ENCODE peak calls at places on chromosomes 11 and 22, in ten cellular contexts. One of them, this sample, is unnamed.
A peak's percentile ranks its signal among the peaks of the same experiment; 100 is the strongest.

GRCh38 chr22:20015971-20016733 is 471 bp downstream of the ARVCF start:
- DNase-seq in sigmoid colon: peak; percentile 72
- DNase-seq in MV-4-11: no peak
- DNase-seq in NCI-H1105 treated with DMSO at 0.1 percent for 48 hours: peak; percentile 16
- DNase-seq in heart right ventricle: peak; percentile 39
- DNase-seq in neural progenitor cell: peak; percentile 68
- DNase-seq in HS-5: no peak
- DNase-seq in pancreas: peak; percentile 76
- DNase-seq in neural crest cell: peak; percentile 31
- DNase-seq in A172: no peak
- DNase-seq in this sample: no peak

GRCh38 chr11:11946180-11946579 is 62.2 kb downstream of the DKK3 start:
- DNase-seq in sigmoid colon: no peak
- DNase-seq in MV-4-11: no peak
- DNase-seq in NCI-H1105 treated with DMSO at 0.1 percent for 48 hours: no peak
- DNase-seq in heart right ventricle: no peak
- DNase-seq in neural progenitor cell: no peak
- DNase-seq in HS-5: no peak
- DNase-seq in pancreas: no peak
- DNase-seq in neural crest cell: no peak
- DNase-seq in A172: peak; percentile 70
- DNase-seq in this sample: no peak

GRCh38 chr11:122628691-122629555 is 26.6 kb upstream of the UBASH3B start:
- DNase-seq in sigmoid colon: peak; percentile 80
- DNase-seq in MV-4-11: peak; percentile 76
- DNase-seq in NCI-H1105 treated with DMSO at 0.1 percent for 48 hours: peak; percentile 76
- DNase-seq in heart right ventricle: peak; percentile 57
- DNase-seq in neural progenitor cell: peak; percentile 81
- DNase-seq in HS-5: no peak
- DNase-seq in pancreas: peak; percentile 79
- DNase-seq in neural crest cell: peak; percentile 77
- DNase-seq in A172: peak; percentile 69
- DNase-seq in this sample: peak; percentile 78

GRCh38 chr11:75199412-75199955 is 41.1 kb upstream of the TPBGL start:
- DNase-seq in sigmoid colon: peak; percentile 50
- DNase-seq in MV-4-11: no peak
- DNase-seq in NCI-H1105 treated with DMSO at 0.1 percent for 48 hours: peak; percentile 39
- DNase-seq in heart right ventricle: no peak
- DNase-seq in neural progenitor cell: no peak
- DNase-seq in HS-5: no peak
- DNase-seq in pancreas: no peak
- DNase-seq in neural crest cell: no peak
- DNase-seq in A172: no peak
- DNase-seq in this sample: no peak

GRCh38 chr22:50694766-50695420 is 22.3 kb downstream of the SHANK3 start:
- DNase-seq in sigmoid colon: peak; percentile 56
- DNase-seq in MV-4-11: no peak
- DNase-seq in NCI-H1105 treated with DMSO at 0.1 percent for 48 hours: no peak
- DNase-seq in heart right ventricle: peak; percentile 12
- DNase-seq in neural progenitor cell: no peak
- DNase-seq in HS-5: no peak
- DNase-seq in pancreas: peak; percentile 51
- DNase-seq in neural crest cell: no peak
- DNase-seq in A172: no peak
- DNase-seq in this sample: peak; percentile 4

GRCh38 chr11:1401656-1402221 is 12.0 kb downstream of the BRSK2 start:
- DNase-seq in sigmoid colon: no peak
- DNase-seq in MV-4-11: peak; percentile 29
- DNase-seq in NCI-H1105 treated with DMSO at 0.1 percent for 48 hours: no peak
- DNase-seq in heart right ventricle: peak; percentile 80
- DNase-seq in neural progenitor cell: peak; percentile 93
- DNase-seq in HS-5: no peak
- DNase-seq in pancreas: peak; percentile 92
- DNase-seq in neural crest cell: peak; percentile 70
- DNase-seq in A172: no peak
- DNase-seq in this sample: peak; percentile 72

GRCh38 chr22:37999236-37999635 is 14.9 kb upstream of the SOX10 start:
- DNase-seq in sigmoid colon: no peak
- DNase-seq in MV-4-11: no peak
- DNase-seq in NCI-H1105 treated with DMSO at 0.1 percent for 48 hours: no peak
- DNase-seq in heart right ventricle: no peak
- DNase-seq in neural progenitor cell: no peak
- DNase-seq in HS-5: no peak
- DNase-seq in pancreas: no peak
- DNase-seq in neural crest cell: no peak
- DNase-seq in A172: peak; percentile 14
- DNase-seq in this sample: no peak

GRCh38 chr22:45616432-45616831 is 55.2 kb upstream of the ATXN10 start:
- DNase-seq in sigmoid colon: no peak
- DNase-seq in MV-4-11: no peak
- DNase-seq in NCI-H1105 treated with DMSO at 0.1 percent for 48 hours: no peak
- DNase-seq in heart right ventricle: no peak
- DNase-seq in neural progenitor cell: no peak
- DNase-seq in HS-5: no peak
- DNase-seq in pancreas: no peak
- DNase-seq in neural crest cell: no peak
- DNase-seq in A172: no peak
- DNase-seq in this sample: no peak

GRCh38 chr11:82810326-82810725 is 76.7 kb upstream of the FAM181B start:
- DNase-seq in sigmoid colon: no peak
- DNase-seq in MV-4-11: no peak
- DNase-seq in NCI-H1105 treated with DMSO at 0.1 percent for 48 hours: no peak
- DNase-seq in heart right ventricle: no peak
- DNase-seq in neural progenitor cell: no peak
- DNase-seq in HS-5: no peak
- DNase-seq in pancreas: no peak
- DNase-seq in neural crest cell: no peak
- DNase-seq in A172: no peak
- DNase-seq in this sample: no peak

This sample was measured in adrenal gland.